ENCODE peak calls at places on chromosomes 13 and 19, in eight cellular contexts. One of them, this sample, is unnamed.

GRCh38 chr19:52307275-52307674 is 10.3 kb downstream of the ZNF480 start:
- DNase-seq in HFFc6: no peak
- DNase-seq in stimulated activated CD4-positive, alpha-beta T cell treated with anti-CD3 and anti-CD28 coated beads, Interleukin-15, amount 100 ng/mL, for 1 hour: no peak
- DNase-seq in iPS DF 6.9: no peak
- DNase-seq in body of pancreas: no peak
- DNase-seq in NCI-H1417: peak
- DNase-seq in CD8-positive, alpha-beta T cell: no peak
- DNase-seq in nucleus accumbens: no peak
- DNase-seq in this sample: no peak

GRCh38 chr19:4911786-4912672 is 2.7 kb downstream of the UHRF1 start:
- DNase-seq in nucleus accumbens: peak
- DNase-seq in CD8-positive, alpha-beta T cell: peak
- DNase-seq in NCI-H1417: peak
- DNase-seq in body of pancreas: peak
- DNase-seq in stimulated activated CD4-positive, alpha-beta T cell treated with anti-CD3 and anti-CD28 coated beads, Interleukin-15, amount 100 ng/mL, for 1 hour: peak
- DNase-seq in iPS DF 6.9: no peak
- DNase-seq in HFFc6: peak
- DNase-seq in this sample: peak

GRCh38 chr19:17405250-17406038 is at the start of gene BST2:
- DNase-seq in body of pancreas: peak
- DNase-seq in stimulated activated CD4-positive, alpha-beta T cell treated with anti-CD3 and anti-CD28 coated beads, Interleukin-15, amount 100 ng/mL, for 1 hour: no peak
- DNase-seq in CD8-positive, alpha-beta T cell: peak
- DNase-seq in NCI-H1417: no peak
- DNase-seq in iPS DF 6.9: no peak
- DNase-seq in HFFc6: no peak
- DNase-seq in nucleus accumbens: no peak
- DNase-seq in this sample: no peak

GRCh38 chr13:112637017-112637801 is 49.3 kb upstream of the TUBGCP3 start:
- DNase-seq in HFFc6: no peak
- DNase-seq in nucleus accumbens: no peak
- DNase-seq in stimulated activated CD4-positive, alpha-beta T cell treated with anti-CD3 and anti-CD28 coated beads, Interleukin-15, amount 100 ng/mL, for 1 hour: no peak
- DNase-seq in CD8-positive, alpha-beta T cell: no peak
- DNase-seq in body of pancreas: no peak
- DNase-seq in NCI-H1417: no peak
- DNase-seq in iPS DF 6.9: no peak
- DNase-seq in this sample: no peak

GRCh38 chr13:103926118-103926517 is 859.9 kb upstream of the SLC10A2 start:
- DNase-seq in HFFc6: no peak
- DNase-seq in nucleus accumbens: no peak
- DNase-seq in stimulated activated CD4-positive, alpha-beta T cell treated with anti-CD3 and anti-CD28 coated beads, Interleukin-15, amount 100 ng/mL, for 1 hour: no peak
- DNase-seq in iPS DF 6.9: no peak
- DNase-seq in body of pancreas: no peak
- DNase-seq in NCI-H1417: no peak
- DNase-seq in CD8-positive, alpha-beta T cell: no peak
- DNase-seq in this sample: no peak

GRCh38 chr13:90918551-90918950 is 428.9 kb upstream of the MIR17HG start:
- DNase-seq in body of pancreas: no peak
- DNase-seq in NCI-H1417: no peak
- DNase-seq in CD8-positive, alpha-beta T cell: no peak
- DNase-seq in stimulated activated CD4-positive, alpha-beta T cell treated with anti-CD3 and anti-CD28 coated beads, Interleukin-15, amount 100 ng/mL, for 1 hour: no peak
- DNase-seq in iPS DF 6.9: no peak
- DNase-seq in HFFc6: no peak
- DNase-seq in nucleus accumbens: no peak
- DNase-seq in this sample: no peak

GRCh38 chr13:66915596-66916185 is 314.4 kb downstream of the PCDH9 start:
- DNase-seq in stimulated activated CD4-positive, alpha-beta T cell treated with anti-CD3 and anti-CD28 coated beads, Interleukin-15, amount 100 ng/mL, for 1 hour: no peak
- DNase-seq in nucleus accumbens: no peak
- DNase-seq in CD8-positive, alpha-beta T cell: no peak
- DNase-seq in NCI-H1417: no peak
- DNase-seq in body of pancreas: no peak
- DNase-seq in HFFc6: peak
- DNase-seq in iPS DF 6.9: no peak
- DNase-seq in this sample: no peak

GRCh38 chr19:16571283-16571682 is 932 bp downstream of the SLC35E1 start:
- DNase-seq in HFFc6: no peak
- DNase-seq in body of pancreas: peak
- DNase-seq in NCI-H1417: no peak
- DNase-seq in nucleus accumbens: no peak
- DNase-seq in CD8-positive, alpha-beta T cell: peak
- DNase-seq in stimulated activated CD4-positive, alpha-beta T cell treated with anti-CD3 and anti-CD28 coated beads, Interleukin-15, amount 100 ng/mL, for 1 hour: no peak
- DNase-seq in iPS DF 6.9: no peak
- DNase-seq in this sample: no peak